ENCODE peak calls at places on chromosomes 7 and 10, in five cellular contexts. Z is thoracic aorta; W is effector memory CD4-positive, alpha-beta T cell; R is RPMI7951; V is NCI-H1105. J is an unnamed sample.
A peak's percentile ranks its signal among the peaks of the same experiment; 100 is the strongest.

GRCh38 chr7:40283391-40283790 is 148.6 kb downstream of the SUGCT start:
- DNase-seq in W (no peak), V (no peak), Z (no peak), R (peak; percentile 11), J (no peak)

GRCh38 chr10:126431816-126432215 is 43.5 kb upstream of the ADAM12 start:
- DNase-seq in Z (no peak), V (no peak), W (no peak), R (no peak), J (no peak)

GRCh38 chr7:41817386-41817785 is 114.5 kb upstream of the INHBA start:
- DNase-seq in R (peak; percentile 89), W (no peak), V (no peak), Z (no peak), J (peak; percentile 80)

GRCh38 chr7:97064972-97065587 is 40.4 kb upstream of the DLX5 start:
- DNase-seq in R (peak; percentile 52), Z (no peak), V (peak; percentile 77), W (no peak), J (peak; percentile 65)

GRCh38 chr10:58577394-58577793 is 64.7 kb downstream of the BICC1 start:
- DNase-seq in Z (no peak), W (no peak), V (no peak), R (peak; percentile 58), J (peak; percentile 84)

GRCh38 chr10:132390455-132391371 is 6.3 kb upstream of the PWWP2B start:
- DNase-seq in R (no peak), Z (no peak), W (no peak), V (no peak), J (no peak)

GRCh38 chr10:124654686-124655085 is 89.5 kb downstream of the FAM53B start:
- DNase-seq in R (no peak), V (no peak), Z (no peak), W (no peak), J (no peak)

GRCh38 chr7:15326044-15326644 is 235.7 kb downstream of the AGMO start:
- DNase-seq in W (no peak), V (peak; percentile 10), Z (no peak), R (peak; percentile 6), J (peak; percentile 61)

GRCh38 chr7:103445228-103446020 is 583 bp downstream of the SLC26A5 start:
- DNase-seq in V (no peak), R (no peak), W (no peak), Z (no peak), J (peak; percentile 23)

GRCh38 chr10:23804125-23804524 is 365.2 kb downstream of the OTUD1 start:
- DNase-seq in V (no peak), W (no peak), Z (no peak), R (no peak), J (no peak)